ENCODE peak calls at places on chromosomes 16 and 17, in six cellular contexts. One of them, this sample, is unnamed.

GRCh38 chr16:75068075-75068474 is 48.5 kb downstream of the LDHD start:
- DNase-seq in pancreas: no peak
- DNase-seq in GM12865: no peak
- DNase-seq in HFF-Myc: no peak
- DNase-seq in ascending aorta: no peak
- DNase-seq in GM23248: no peak
- DNase-seq in this sample: no peak

GRCh38 chr16:24013733-24014645 is 178.2 kb downstream of the PRKCB start:
- DNase-seq in pancreas: no peak
- DNase-seq in ascending aorta: no peak
- DNase-seq in GM23248: no peak
- DNase-seq in HFF-Myc: no peak
- DNase-seq in GM12865: peak
- DNase-seq in this sample: no peak

GRCh38 chr16:84599528-84600202 is 18.2 kb downstream of the COTL1 start:
- DNase-seq in GM12865: peak
- DNase-seq in pancreas: no peak
- DNase-seq in ascending aorta: peak
- DNase-seq in HFF-Myc: no peak
- DNase-seq in GM23248: peak
- DNase-seq in this sample: peak

GRCh38 chr17:77796201-77796860 is 162.2 kb upstream of the TNRC6C start:
- DNase-seq in GM12865: no peak
- DNase-seq in GM23248: peak
- DNase-seq in pancreas: no peak
- DNase-seq in ascending aorta: peak
- DNase-seq in HFF-Myc: no peak
- DNase-seq in this sample: no peak

GRCh38 chr16:19765860-19766553 is 47.9 kb downstream of the IQCK start:
- DNase-seq in pancreas: peak
- DNase-seq in GM12865: no peak
- DNase-seq in ascending aorta: peak
- DNase-seq in GM23248: no peak
- DNase-seq in HFF-Myc: no peak
- DNase-seq in this sample: no peak

GRCh38 chr17:77834170-77835115 is 124.1 kb upstream of the TNRC6C start:
- DNase-seq in ascending aorta: peak
- DNase-seq in GM23248: peak
- DNase-seq in GM12865: peak
- DNase-seq in pancreas: no peak
- DNase-seq in HFF-Myc: no peak
- DNase-seq in this sample: peak

GRCh38 chr16:30041841-30042240 is 10.8 kb upstream of the TLCD3B start:
- DNase-seq in HFF-Myc: no peak
- DNase-seq in pancreas: no peak
- DNase-seq in ascending aorta: no peak
- DNase-seq in GM23248: peak
- DNase-seq in GM12865: no peak
- DNase-seq in this sample: peak

GRCh38 chr17:68697850-68698313 is 96.7 kb upstream of the FAM20A start:
- DNase-seq in GM12865: no peak
- DNase-seq in HFF-Myc: peak
- DNase-seq in GM23248: peak
- DNase-seq in ascending aorta: no peak
- DNase-seq in pancreas: no peak
- DNase-seq in this sample: peak

GRCh38 chr17:40557531-40558299 is 7.6 kb downstream of the CCR7 start:
- DNase-seq in ascending aorta: peak
- DNase-seq in GM23248: no peak
- DNase-seq in pancreas: no peak
- DNase-seq in HFF-Myc: no peak
- DNase-seq in GM12865: peak
- DNase-seq in this sample: no peak

GRCh38 chr17:79838541-79839274 is 532 bp downstream of the CBX4 start:
- DNase-seq in HFF-Myc: no peak
- DNase-seq in GM23248: peak
- DNase-seq in GM12865: peak
- DNase-seq in ascending aorta: no peak
- DNase-seq in pancreas: peak
- DNase-seq in this sample: peak

GRCh38 chr17:65123757-65124675 is 13.2 kb upstream of the RGS9 start:
- DNase-seq in ascending aorta: no peak
- DNase-seq in pancreas: no peak
- DNase-seq in GM12865: no peak
- DNase-seq in HFF-Myc: peak
- DNase-seq in GM23248: peak
- DNase-seq in this sample: no peak

GRCh38 chr17:40535924-40536717 is 29.2 kb downstream of the CCR7 start:
- DNase-seq in GM23248: peak
- DNase-seq in ascending aorta: no peak
- DNase-seq in GM12865: no peak
- DNase-seq in pancreas: no peak
- DNase-seq in HFF-Myc: no peak
- DNase-seq in this sample: no peak

GRCh38 chr17:73644145-73645049 is at the start of gene SDK2:
- DNase-seq in GM23248: peak
- DNase-seq in ascending aorta: no peak
- DNase-seq in pancreas: no peak
- DNase-seq in GM12865: no peak
- DNase-seq in HFF-Myc: no peak
- DNase-seq in this sample: peak

GRCh38 chr16:53726625-53727024 is 22.7 kb downstream of the FTO start:
- DNase-seq in HFF-Myc: no peak
- DNase-seq in ascending aorta: no peak
- DNase-seq in pancreas: no peak
- DNase-seq in GM12865: no peak
- DNase-seq in GM23248: no peak
- DNase-seq in this sample: peak

GRCh38 chr17:65185686-65186382 is 48.7 kb downstream of the RGS9 start:
- DNase-seq in HFF-Myc: no peak
- DNase-seq in ascending aorta: no peak
- DNase-seq in GM12865: no peak
- DNase-seq in GM23248: no peak
- DNase-seq in pancreas: no peak
- DNase-seq in this sample: no peak

GRCh38 chr16:56923481-56923880 is 8.5 kb upstream of the HERPUD1 start:
- DNase-seq in GM23248: peak
- DNase-seq in GM12865: no peak
- DNase-seq in pancreas: no peak
- DNase-seq in HFF-Myc: no peak
- DNase-seq in ascending aorta: no peak
- DNase-seq in this sample: no peak

GRCh38 chr17:65774787-65775186 is 213.3 kb upstream of the AXIN2 start:
- DNase-seq in GM23248: no peak
- DNase-seq in ascending aorta: no peak
- DNase-seq in GM12865: no peak
- DNase-seq in HFF-Myc: no peak
- DNase-seq in pancreas: no peak
- DNase-seq in this sample: no peak

GRCh38 chr17:27630607-27631408 is at the start of gene LGALS9:
- DNase-seq in GM12865: peak
- DNase-seq in HFF-Myc: no peak
- DNase-seq in GM23248: peak
- DNase-seq in pancreas: peak
- DNase-seq in ascending aorta: no peak
- DNase-seq in this sample: no peak

GRCh38 chr17:58756246-58757161 is 850 bp downstream of the PPM1E start:
- DNase-seq in pancreas: no peak
- DNase-seq in GM12865: no peak
- DNase-seq in HFF-Myc: no peak
- DNase-seq in GM23248: peak
- DNase-seq in ascending aorta: no peak
- DNase-seq in this sample: no peak

GRCh38 chr17:42153919-42154491 is 784 bp downstream of the RAB5C start:
- DNase-seq in pancreas: no peak
- DNase-seq in GM23248: peak
- DNase-seq in HFF-Myc: no peak
- DNase-seq in GM12865: peak
- DNase-seq in ascending aorta: no peak
- DNase-seq in this sample: peak

GRCh38 chr17:1143573-1143972 is 36.2 kb downstream of the ABR start:
- DNase-seq in GM23248: peak
- DNase-seq in ascending aorta: no peak
- DNase-seq in GM12865: no peak
- DNase-seq in pancreas: no peak
- DNase-seq in HFF-Myc: no peak
- DNase-seq in this sample: no peak

GRCh38 chr17:49995055-49995738 is at the start of gene DLX3:
- DNase-seq in ascending aorta: peak
- DNase-seq in GM23248: peak
- DNase-seq in GM12865: no peak
- DNase-seq in HFF-Myc: no peak
- DNase-seq in pancreas: peak
- DNase-seq in this sample: peak

GRCh38 chr17:39246274-39246673 is 20.5 kb upstream of the STAC2 start:
- DNase-seq in GM23248: no peak
- DNase-seq in pancreas: no peak
- DNase-seq in GM12865: no peak
- DNase-seq in HFF-Myc: no peak
- DNase-seq in ascending aorta: no peak
- DNase-seq in this sample: no peak

GRCh38 chr16:30951785-30952184 is 2.9 kb downstream of the ORAI3 start:
- DNase-seq in ascending aorta: peak
- DNase-seq in GM12865: no peak
- DNase-seq in GM23248: peak
- DNase-seq in pancreas: no peak
- DNase-seq in HFF-Myc: no peak
- DNase-seq in this sample: no peak

GRCh38 chr17:33234233-33234632 is 58.9 kb downstream of the ASIC2 start:
- DNase-seq in GM12865: no peak
- DNase-seq in HFF-Myc: no peak
- DNase-seq in GM23248: no peak
- DNase-seq in pancreas: no peak
- DNase-seq in ascending aorta: no peak
- DNase-seq in this sample: no peak
- H3K4me3 ChIP-seq in GM12865: no peak
- H3K4me3 ChIP-seq in HFF-Myc: no peak
- H3K4me3 ChIP-seq in GM23248: no peak
- H3K4me3 ChIP-seq in pancreas: no peak
- H3K4me3 ChIP-seq in ascending aorta: no peak
- H3K4me3 ChIP-seq in this sample: no peak

GRCh38 chr17:47884427-47884740 is 11.7 kb upstream of the SP2 start:
- DNase-seq in ascending aorta: no peak
- DNase-seq in pancreas: no peak
- DNase-seq in GM23248: no peak
- DNase-seq in GM12865: no peak
- DNase-seq in HFF-Myc: no peak
- DNase-seq in this sample: no peak

GRCh38 chr17:47882695-47883588 is 13.1 kb upstream of the SP2 start:
- DNase-seq in HFF-Myc: no peak
- DNase-seq in pancreas: no peak
- DNase-seq in GM23248: no peak
- DNase-seq in ascending aorta: no peak
- DNase-seq in GM12865: no peak
- DNase-seq in this sample: no peak

GRCh38 chr17:47882247-47882646 is 13.8 kb upstream of the SP2 start:
- DNase-seq in ascending aorta: no peak
- DNase-seq in GM12865: no peak
- DNase-seq in HFF-Myc: no peak
- DNase-seq in GM23248: peak
- DNase-seq in pancreas: no peak
- DNase-seq in this sample: no peak

GRCh38 chr17:47883589-47884426 is 12.2 kb upstream of the SP2 start:
- DNase-seq in pancreas: no peak
- DNase-seq in GM12865: no peak
- DNase-seq in HFF-Myc: no peak
- DNase-seq in ascending aorta: no peak
- DNase-seq in GM23248: no peak
- DNase-seq in this sample: no peak

GRCh38 chr17:47884905-47885735 is 10.9 kb upstream of the SP2 start:
- DNase-seq in GM23248: no peak
- DNase-seq in pancreas: no peak
- DNase-seq in GM12865: no peak
- DNase-seq in ascending aorta: no peak
- DNase-seq in HFF-Myc: no peak
- DNase-seq in this sample: no peak
- H3K4me3 ChIP-seq in GM23248: no peak
- H3K4me3 ChIP-seq in pancreas: no peak
- H3K4me3 ChIP-seq in GM12865: no peak
- H3K4me3 ChIP-seq in ascending aorta: no peak
- H3K4me3 ChIP-seq in HFF-Myc: no peak
- H3K4me3 ChIP-seq in this sample: no peak

DNA sequence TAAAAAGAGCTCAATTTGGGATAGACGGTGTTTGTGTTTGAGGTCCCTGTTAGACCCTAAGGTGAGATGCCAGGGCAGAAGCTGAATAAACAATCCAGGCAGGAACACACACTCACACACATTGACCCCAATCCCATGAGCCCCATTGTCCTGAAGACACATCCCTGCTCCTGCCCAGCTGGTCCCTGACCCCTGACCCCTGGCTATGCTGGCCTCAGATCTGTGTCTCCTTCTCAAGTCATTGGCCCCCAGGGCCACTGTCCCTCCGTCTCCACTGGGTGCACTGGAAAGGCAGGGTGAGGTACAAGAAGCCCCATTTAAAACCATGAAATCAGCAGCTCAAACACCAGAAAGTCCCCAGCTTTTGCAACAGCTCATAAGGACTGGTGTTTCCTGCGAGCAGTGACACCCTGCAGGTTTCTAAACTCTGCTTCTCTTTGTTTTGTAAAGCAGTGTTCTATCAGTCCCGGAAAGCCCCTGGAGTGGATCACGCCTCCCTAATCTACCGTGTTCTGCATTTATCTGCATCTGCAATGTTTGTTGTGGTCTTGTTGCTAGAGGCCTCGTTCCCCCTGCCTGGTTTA is 18.0 kb upstream of the ASGR2 start:
- DNase-seq in GM23248: no peak
- DNase-seq in ascending aorta: no peak
- DNase-seq in HFF-Myc: no peak
- DNase-seq in GM12865: peak
- DNase-seq in pancreas: no peak
- DNase-seq in this sample: no peak
- H3K4me3 ChIP-seq in GM23248: no peak
- H3K4me3 ChIP-seq in ascending aorta: no peak
- H3K4me3 ChIP-seq in HFF-Myc: no peak
- H3K4me3 ChIP-seq in GM12865: peak
- H3K4me3 ChIP-seq in pancreas: no peak
- H3K4me3 ChIP-seq in this sample: no peak

DNA sequence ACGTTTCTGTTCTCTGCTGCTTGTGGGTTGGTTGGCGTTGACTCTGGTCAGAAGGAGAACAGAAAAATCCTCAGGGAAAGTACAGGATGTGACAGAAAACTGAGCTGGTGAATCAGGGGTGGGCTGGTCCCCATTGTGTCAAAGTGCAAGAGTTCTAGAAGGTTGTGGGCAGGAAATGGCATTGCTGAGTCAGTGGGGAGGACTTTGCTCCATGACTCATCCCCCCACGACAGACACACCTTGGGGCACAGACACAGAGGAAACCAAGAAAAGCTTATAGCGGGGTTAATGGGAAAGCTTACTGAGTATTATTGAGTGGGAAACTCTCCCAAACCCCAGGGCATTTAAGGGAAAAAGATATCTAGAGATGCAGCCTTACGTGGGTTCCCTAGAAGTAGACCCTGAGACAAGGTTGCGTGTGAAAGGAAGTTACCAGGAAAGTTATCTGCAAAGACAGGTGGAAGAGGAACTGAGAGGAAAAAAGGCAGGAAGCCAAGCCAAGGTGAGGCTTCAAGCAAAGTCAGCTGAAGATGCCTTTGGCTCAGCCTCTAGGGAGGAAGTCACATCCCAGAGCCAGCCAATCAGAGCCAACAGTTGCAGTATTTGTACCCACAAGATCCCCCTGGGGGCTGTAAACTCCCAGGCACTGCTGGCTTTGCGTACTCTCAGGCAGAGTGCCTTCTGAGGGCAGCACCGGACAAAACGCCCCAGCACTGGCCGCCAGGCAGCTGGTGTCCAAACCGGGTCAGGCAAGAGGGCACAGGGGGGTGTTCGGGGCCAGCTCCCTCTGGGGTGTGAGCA is 86.4 kb downstream of the FOXL1 start:
- DNase-seq in HFF-Myc: peak
- DNase-seq in GM12865: peak
- DNase-seq in ascending aorta: peak
- DNase-seq in GM23248: peak
- DNase-seq in pancreas: no peak
- DNase-seq in this sample: peak
- H3K4me3 ChIP-seq in HFF-Myc: no peak
- H3K4me3 ChIP-seq in GM12865: no peak
- H3K4me3 ChIP-seq in ascending aorta: no peak
- H3K4me3 ChIP-seq in GM23248: peak
- H3K4me3 ChIP-seq in pancreas: no peak
- H3K4me3 ChIP-seq in this sample: no peak

This sample was measured in epithelial cell of esophagus.